ENCODE peak calls at places on chromosomes 3 and 15, in eight cellular contexts. X is pancreas; D is activated T-cell treated with anti-CD3 and anti-CD28 coated beads, Interleukin-2, amount 50 U/mL, for 1 hour; L is neural crest cell; T is head of caudate nucleus; F is stimulated activated CD4-positive, alpha-beta T cell treated with anti-CD3 and anti-CD28 coated beads, Interleukin-2, amount 100 ng/mL, for 24 hours; M is naive thymus-derived CD8-positive, alpha-beta T cell; B is fibroblast of pulmonary artery. V is an unnamed sample.

GRCh38 chr15:101048191-101049011 is 129.2 kb downstream of the LRRK1 start:
- DNase-seq in M (no peak), B (no peak), X (no peak), T (no peak), D (no peak), F (peak; percentile 13), L (peak; percentile 18), V (no peak)

GRCh38 chr3:49357466-49358216 is 512 bp downstream of the GPX1 start:
- DNase-seq in D (peak; percentile 60), F (peak; percentile 60), B (peak; percentile 93), T (peak; percentile 36), L (no peak), M (peak; percentile 51), X (peak; percentile 29), V (peak; percentile 44)

GRCh38 chr15:74386496-74387140 is 19.2 kb upstream of the CYP11A1 start:
- DNase-seq in M (no peak), B (no peak), F (no peak), D (no peak), T (no peak), X (no peak), L (no peak), V (no peak)

GRCh38 chr3:193788189-193788946 is 195.4 kb downstream of the OPA1 start:
- DNase-seq in M (no peak), F (no peak), L (peak; percentile 58), B (peak; percentile 61), T (peak; percentile 54), X (peak; percentile 61), D (no peak), V (no peak)

GRCh38 chr3:52025453-52025852 is 29.8 kb upstream of the RPL29 start:
- DNase-seq in D (no peak), M (no peak), L (no peak), X (no peak), B (no peak), F (no peak), T (no peak), V (no peak)

GRCh38 chr3:45599984-45600650 is 5.6 kb downstream of the LIMD1 start:
- DNase-seq in M (no peak), D (no peak), X (peak; percentile 57), L (no peak), F (no peak), B (no peak), T (no peak), V (no peak)

GRCh38 chr15:66654718-66655375 is 47.2 kb upstream of the SMAD6 start:
- DNase-seq in D (no peak), T (no peak), F (no peak), X (no peak), M (peak; percentile 35), L (no peak), B (no peak), V (peak; percentile 22)

GRCh38 chr3:128238100-128238459 is 84.8 kb downstream of the EEFSEC start:
- DNase-seq in B (no peak), D (no peak), X (no peak), T (no peak), F (no peak), M (no peak), L (no peak), V (no peak)

GRCh38 chr3:15206662-15207576 is 873 bp downstream of the CAPN7 start:
- DNase-seq in F (peak; percentile 34), L (peak; percentile 8), X (peak; percentile 13), T (no peak), M (peak; percentile 14), B (peak; percentile 36), D (peak; percentile 33), V (peak; percentile 49)

V was measured in CD4-positive, alpha-beta memory T cell.